ENCODE peak calls at places on chromosomes 1 and 21, in eight cellular contexts. X is stomach, W is K562, A is transverse colon, J is sigmoid colon, O is spleen, H is prostate gland, B is HCT116. E is an unnamed sample. For H3K4me1, the result is how much of the 10 kb centered on the place peaks cover.

GRCh38 chr1:87478231-87478630 is 149.6 kb downstream of the LMO4 start:
- DNase-seq in X (no peak), W (peak), A (peak), J (no peak), O (no peak), H (no peak), B (peak), E (no peak)

GRCh38 chr1:178275553-178275952 is 181.6 kb downstream of the RASAL2 start:
- DNase-seq in X (no peak), W (no peak), A (no peak), J (no peak), O (no peak), H (no peak), B (no peak), E (no peak)

GRCh38 chr1:157833155-157833554 is 8.5 kb downstream of the CD5L start:
- DNase-seq in X (no peak), W (no peak), A (no peak), J (no peak), O (no peak), H (no peak), B (no peak), E (no peak)

GRCh38 chr1:15337656-15338402 is 71.9 kb upstream of the EFHD2 start:
- DNase-seq in X (no peak), W (peak), A (no peak), J (no peak), O (no peak), H (no peak), B (peak), E (no peak)

GRCh38 chr1:13967707-13968106 is 267.7 kb downstream of the PRDM2 start:
- DNase-seq in X (no peak), W (no peak), A (no peak), J (no peak), O (no peak), H (no peak), B (no peak), E (no peak)

GRCh38 chr1:192904438-192904895 is 95.6 kb downstream of the RGS2 start:
- DNase-seq in X (no peak), W (no peak), A (no peak), J (no peak), O (no peak), H (no peak), B (no peak), E (no peak)

GRCh38 chr1:202798792-202799331 is 9.4 kb downstream of the KDM5B start:
- DNase-seq in X (no peak), W (no peak), A (no peak), J (no peak), O (no peak), H (no peak), B (no peak), E (no peak)

GRCh38 chr21:35399002-35399401 is 349.9 kb upstream of the RUNX1 start:
- DNase-seq in X (no peak), W (peak), A (no peak), J (no peak), O (no peak), H (no peak), B (no peak), E (no peak)

GRCh38 chr1:174892016-174892415 is 107.7 kb upstream of the CACYBP start:
- DNase-seq in X (no peak), W (no peak), A (no peak), J (no peak), O (no peak), H (no peak), B (no peak), E (no peak)

GRCh38 chr1:116123837-116124533 is 12.8 kb downstream of the MAB21L3 start:
- DNase-seq in X (no peak), W (no peak), A (peak), J (no peak), O (no peak), H (peak), B (no peak), E (no peak)

GRCh38 chr1:99737016-99737415 is 29.4 kb downstream of the FRRS1 start:
- DNase-seq in X (no peak), W (peak), A (peak), J (no peak), O (no peak), H (no peak), B (peak), E (no peak)

GRCh38 chr1:180098242-180098995 is 56.2 kb upstream of the QSOX1 start:
- DNase-seq in X (no peak), W (no peak), A (no peak), J (peak), O (no peak), H (no peak), B (no peak), E (no peak)

GRCh38 chr1:71428029-71428428 is 347.2 kb upstream of the ZRANB2 start:
- DNase-seq in X (no peak), W (no peak), A (peak), J (no peak), O (no peak), H (no peak), B (no peak), E (no peak)

GRCh38 chr1:60987904-60988303 is 94.5 kb upstream of the NFIA start:
- DNase-seq in X (no peak), W (no peak), A (no peak), J (no peak), O (no peak), H (no peak), B (no peak), E (no peak)
- H3K4me1 ChIP-seq in X (under half), W (under half), A (under half), J (under half), O (under half), H (under half), B (under half), E (under half)

DNA sequence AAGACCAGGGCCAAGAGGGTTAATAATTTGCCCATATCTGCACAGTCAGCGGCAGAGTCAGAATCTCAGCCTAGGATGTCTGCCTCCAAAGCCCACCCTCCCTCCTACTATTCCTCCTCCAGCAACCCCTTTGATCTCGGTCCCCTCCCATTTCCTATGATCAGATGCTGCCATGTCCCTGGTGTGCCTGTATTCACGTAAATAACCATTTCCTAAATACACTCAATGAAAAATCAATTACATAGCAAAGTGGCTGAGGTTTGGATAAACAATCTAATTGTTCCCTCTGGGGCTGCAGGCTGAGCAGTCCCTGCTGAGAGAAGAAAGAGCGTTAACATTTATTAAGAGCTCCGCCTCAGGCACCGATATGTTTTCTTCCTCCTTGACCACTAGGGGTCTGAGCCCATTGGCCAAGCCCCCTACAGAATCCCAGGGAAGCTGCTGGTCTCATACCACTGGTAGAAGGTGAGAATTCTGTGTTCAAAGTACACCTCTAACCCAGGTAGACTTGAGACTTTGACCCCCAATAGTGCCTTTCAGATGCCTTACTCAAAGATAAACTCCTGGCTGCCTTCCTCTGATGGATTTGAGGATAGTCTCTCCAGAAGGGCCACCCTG is 34.0 kb upstream of the CAMK1G start:
- DNase-seq in X (no peak), W (peak), A (no peak), J (no peak), O (no peak), H (no peak), B (no peak), E (no peak)
- TF ChIP-seq POLR2AphosphoS5 in X (no peak), W (no peak), A (no peak), J (no peak), O (no peak), H (no peak), B (no peak), E (no peak)

DNA sequence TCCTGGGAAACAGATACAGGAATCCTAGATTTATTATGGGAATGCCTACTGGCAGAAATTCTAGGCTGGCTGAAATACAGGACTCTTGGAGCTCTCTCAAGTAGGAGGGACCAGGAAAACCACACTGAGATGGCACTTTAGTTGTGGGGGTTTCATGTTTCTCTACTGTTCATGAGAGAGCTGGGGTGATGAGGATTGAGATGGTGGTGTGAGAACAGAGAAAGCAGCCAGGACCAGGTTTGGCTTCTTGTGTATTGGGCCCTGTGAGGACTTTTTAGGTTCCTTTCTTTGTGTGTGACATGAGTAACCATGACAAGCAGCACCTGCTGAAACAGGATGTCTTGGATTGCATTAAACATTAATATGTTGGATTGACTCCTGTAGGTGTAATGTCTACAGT is 4.9 kb downstream of the ARID1A start:
- DNase-seq in X (no peak), W (no peak), A (no peak), J (no peak), O (no peak), H (no peak), B (no peak), E (no peak)
- H3K4me1 ChIP-seq in X (half or more), W (under half), A (half or more), J (under half), O (half or more), H (half or more), B (half or more), E (under half)

DNA sequence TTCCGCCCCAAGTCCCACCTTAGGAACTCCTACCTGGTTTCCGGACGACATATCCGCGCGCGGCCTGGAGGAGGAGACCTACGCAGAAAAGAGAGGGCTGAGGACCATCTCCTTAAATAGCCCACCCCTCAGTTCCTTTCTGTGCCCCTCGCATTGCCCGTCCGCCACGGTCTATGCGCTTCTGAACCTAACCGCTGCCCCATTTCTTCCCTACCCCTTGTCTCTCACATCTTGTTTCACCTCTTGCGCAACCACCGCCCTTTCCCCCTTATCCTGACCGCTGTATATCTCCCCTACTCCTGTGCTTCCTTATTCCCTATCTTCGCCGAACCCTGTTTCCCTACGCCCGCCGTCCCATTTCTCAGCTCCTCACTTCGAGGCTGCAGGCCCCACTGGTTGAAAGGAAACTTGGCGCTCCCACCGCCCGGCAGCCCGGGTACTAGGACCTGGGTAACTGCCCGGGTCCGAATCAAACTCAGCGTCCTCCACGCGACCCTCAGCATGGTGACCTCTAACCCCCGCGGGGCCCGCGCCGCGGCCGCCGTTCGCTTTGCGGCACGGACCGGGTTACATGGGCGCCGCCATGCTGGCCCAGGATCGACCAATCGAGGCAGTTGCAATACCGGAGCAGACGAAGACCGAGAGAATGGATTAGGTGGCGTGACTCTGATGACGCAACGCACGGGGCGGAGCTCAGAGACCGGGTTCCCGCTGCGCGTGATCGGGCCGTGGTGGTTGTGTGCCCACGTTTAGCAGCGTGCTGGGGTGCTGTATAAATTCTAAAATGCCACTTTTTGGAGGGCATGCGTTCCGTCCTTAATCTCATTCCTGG is at the start of gene MRPS15:
- DNase-seq in X (peak), W (peak), A (peak), J (peak), O (peak), H (peak), B (peak), E (peak)
- TF ChIP-seq POLR2AphosphoS5 in X (peak), W (peak), A (peak), J (peak), O (peak), H (peak), B (peak), E (peak)

GRCh38 chr1:39275836-39276507 is 71.5 kb downstream of the MACF1 start:
- DNase-seq in X (no peak), W (peak), A (no peak), J (no peak), O (no peak), H (no peak), B (no peak), E (no peak)
- H3K4me1 ChIP-seq in X (half or more), W (under half), A (under half), J (under half), O (half or more), H (under half), B (under half), E (under half)